ENCODE peak calls at places on chromosomes 3 and 15, in seven cellular contexts. One of them, this sample, is unnamed.

GRCh38 chr15:75573001-75573400 is 6.1 kb downstream of the PTPN9 start:
- DNase-seq in Daoy: peak
- DNase-seq in NCI-H1105: no peak
- DNase-seq in GM13976: no peak
- DNase-seq in T1000: no peak
- DNase-seq in T47D: peak
- DNase-seq in stimulated activated CD4-positive, alpha-beta T cell treated with anti-CD3 and anti-CD28 coated beads, TNF-alpha, amount 100 ng/mL, for 4 hours: no peak
- DNase-seq in this sample: no peak

GRCh38 chr15:85027033-85027380 is 45.4 kb downstream of the PDE8A start:
- DNase-seq in Daoy: no peak
- DNase-seq in NCI-H1105: no peak
- DNase-seq in GM13976: no peak
- DNase-seq in T1000: no peak
- DNase-seq in T47D: no peak
- DNase-seq in stimulated activated CD4-positive, alpha-beta T cell treated with anti-CD3 and anti-CD28 coated beads, TNF-alpha, amount 100 ng/mL, for 4 hours: no peak
- DNase-seq in this sample: no peak

GRCh38 chr3:169812844-169813677 is at the start of the genes LRRC34 and LRRIQ4:
- DNase-seq in Daoy: peak
- DNase-seq in NCI-H1105: peak
- DNase-seq in GM13976: peak
- DNase-seq in T1000: no peak
- DNase-seq in T47D: no peak
- DNase-seq in stimulated activated CD4-positive, alpha-beta T cell treated with anti-CD3 and anti-CD28 coated beads, TNF-alpha, amount 100 ng/mL, for 4 hours: peak
- DNase-seq in this sample: peak

GRCh38 chr3:9247361-9248231 is 1.9 kb downstream of the SRGAP3 start:
- DNase-seq in Daoy: no peak
- DNase-seq in NCI-H1105: no peak
- DNase-seq in GM13976: no peak
- DNase-seq in T1000: no peak
- DNase-seq in T47D: peak
- DNase-seq in stimulated activated CD4-positive, alpha-beta T cell treated with anti-CD3 and anti-CD28 coated beads, TNF-alpha, amount 100 ng/mL, for 4 hours: no peak
- DNase-seq in this sample: no peak

GRCh38 chr3:128205616-128206015 is 52.3 kb downstream of the EEFSEC start:
- DNase-seq in Daoy: no peak
- DNase-seq in NCI-H1105: no peak
- DNase-seq in GM13976: no peak
- DNase-seq in T1000: no peak
- DNase-seq in T47D: no peak
- DNase-seq in stimulated activated CD4-positive, alpha-beta T cell treated with anti-CD3 and anti-CD28 coated beads, TNF-alpha, amount 100 ng/mL, for 4 hours: no peak
- DNase-seq in this sample: no peak

GRCh38 chr3:71582612-71583568 is 638 bp downstream of the FOXP1 start:
- DNase-seq in Daoy: peak
- DNase-seq in NCI-H1105: no peak
- DNase-seq in GM13976: peak
- DNase-seq in T1000: no peak
- DNase-seq in T47D: peak
- DNase-seq in stimulated activated CD4-positive, alpha-beta T cell treated with anti-CD3 and anti-CD28 coated beads, TNF-alpha, amount 100 ng/mL, for 4 hours: peak
- DNase-seq in this sample: no peak

GRCh38 chr15:98554272-98555172 is 93.8 kb upstream of the IGF1R start:
- DNase-seq in Daoy: no peak
- DNase-seq in NCI-H1105: no peak
- DNase-seq in GM13976: no peak
- DNase-seq in T1000: no peak
- DNase-seq in T47D: no peak
- DNase-seq in stimulated activated CD4-positive, alpha-beta T cell treated with anti-CD3 and anti-CD28 coated beads, TNF-alpha, amount 100 ng/mL, for 4 hours: no peak
- DNase-seq in this sample: no peak

GRCh38 chr3:71681224-71681668 is 44.0 kb downstream of the EIF4E3 start:
- DNase-seq in Daoy: peak
- DNase-seq in NCI-H1105: no peak
- DNase-seq in GM13976: no peak
- DNase-seq in T1000: no peak
- DNase-seq in T47D: peak
- DNase-seq in stimulated activated CD4-positive, alpha-beta T cell treated with anti-CD3 and anti-CD28 coated beads, TNF-alpha, amount 100 ng/mL, for 4 hours: no peak
- DNase-seq in this sample: no peak

GRCh38 chr3:194042947-194043346 is 93.0 kb upstream of the HES1 start:
- DNase-seq in Daoy: peak
- DNase-seq in NCI-H1105: no peak
- DNase-seq in GM13976: no peak
- DNase-seq in T1000: no peak
- DNase-seq in T47D: no peak
- DNase-seq in stimulated activated CD4-positive, alpha-beta T cell treated with anti-CD3 and anti-CD28 coated beads, TNF-alpha, amount 100 ng/mL, for 4 hours: no peak
- DNase-seq in this sample: no peak

GRCh38 chr3:127413318-127413673 is 125.5 kb upstream of the PRR20G start:
- DNase-seq in Daoy: no peak
- DNase-seq in NCI-H1105: no peak
- DNase-seq in GM13976: no peak
- DNase-seq in T1000: no peak
- DNase-seq in T47D: no peak
- DNase-seq in stimulated activated CD4-positive, alpha-beta T cell treated with anti-CD3 and anti-CD28 coated beads, TNF-alpha, amount 100 ng/mL, for 4 hours: no peak
- DNase-seq in this sample: no peak

GRCh38 chr15:101269479-101270223 is 7.6 kb downstream of the SELENOS start:
- DNase-seq in Daoy: no peak
- DNase-seq in NCI-H1105: no peak
- DNase-seq in GM13976: no peak
- DNase-seq in T1000: no peak
- DNase-seq in T47D: peak
- DNase-seq in stimulated activated CD4-positive, alpha-beta T cell treated with anti-CD3 and anti-CD28 coated beads, TNF-alpha, amount 100 ng/mL, for 4 hours: no peak
- DNase-seq in this sample: no peak

GRCh38 chr3:175150812-175151411 is 291.8 kb downstream of the NAALADL2 start:
- DNase-seq in Daoy: peak
- DNase-seq in NCI-H1105: peak
- DNase-seq in GM13976: no peak
- DNase-seq in T1000: no peak
- DNase-seq in T47D: peak
- DNase-seq in stimulated activated CD4-positive, alpha-beta T cell treated with anti-CD3 and anti-CD28 coated beads, TNF-alpha, amount 100 ng/mL, for 4 hours: no peak
- DNase-seq in this sample: no peak

GRCh38 chr15:100276519-100276918 is 65.3 kb downstream of the ADAMTS17 start:
- DNase-seq in Daoy: no peak
- DNase-seq in NCI-H1105: no peak
- DNase-seq in GM13976: no peak
- DNase-seq in T1000: no peak
- DNase-seq in T47D: no peak
- DNase-seq in stimulated activated CD4-positive, alpha-beta T cell treated with anti-CD3 and anti-CD28 coated beads, TNF-alpha, amount 100 ng/mL, for 4 hours: no peak
- DNase-seq in this sample: no peak

GRCh38 chr3:41405466-41405865 is 206.2 kb downstream of the CTNNB1 start:
- DNase-seq in Daoy: peak
- DNase-seq in NCI-H1105: no peak
- DNase-seq in GM13976: no peak
- DNase-seq in T1000: no peak
- DNase-seq in T47D: no peak
- DNase-seq in stimulated activated CD4-positive, alpha-beta T cell treated with anti-CD3 and anti-CD28 coated beads, TNF-alpha, amount 100 ng/mL, for 4 hours: no peak
- DNase-seq in this sample: no peak

GRCh38 chr15:60766391-60767128 is 287.6 kb upstream of the ICE2 start:
- DNase-seq in Daoy: no peak
- DNase-seq in NCI-H1105: no peak
- DNase-seq in GM13976: no peak
- DNase-seq in T1000: no peak
- DNase-seq in T47D: no peak
- DNase-seq in stimulated activated CD4-positive, alpha-beta T cell treated with anti-CD3 and anti-CD28 coated beads, TNF-alpha, amount 100 ng/mL, for 4 hours: no peak
- DNase-seq in this sample: no peak

GRCh38 chr3:2454865-2455264 is 356.2 kb downstream of the CNTN4 start:
- DNase-seq in Daoy: no peak
- DNase-seq in NCI-H1105: no peak
- DNase-seq in GM13976: no peak
- DNase-seq in T1000: no peak
- DNase-seq in T47D: no peak
- DNase-seq in stimulated activated CD4-positive, alpha-beta T cell treated with anti-CD3 and anti-CD28 coated beads, TNF-alpha, amount 100 ng/mL, for 4 hours: no peak
- DNase-seq in this sample: no peak

GRCh38 chr15:52078876-52079700 is 33.5 kb downstream of the BCL2L10 start:
- DNase-seq in Daoy: peak
- DNase-seq in NCI-H1105: peak
- DNase-seq in GM13976: peak
- DNase-seq in T1000: no peak
- DNase-seq in T47D: peak
- DNase-seq in stimulated activated CD4-positive, alpha-beta T cell treated with anti-CD3 and anti-CD28 coated beads, TNF-alpha, amount 100 ng/mL, for 4 hours: peak
- DNase-seq in this sample: peak

GRCh38 chr15:85515212-85515611 is 134.8 kb downstream of the AKAP13 start:
- DNase-seq in Daoy: no peak
- DNase-seq in NCI-H1105: no peak
- DNase-seq in GM13976: no peak
- DNase-seq in T1000: no peak
- DNase-seq in T47D: no peak
- DNase-seq in stimulated activated CD4-positive, alpha-beta T cell treated with anti-CD3 and anti-CD28 coated beads, TNF-alpha, amount 100 ng/mL, for 4 hours: no peak
- DNase-seq in this sample: no peak

GRCh38 chr3:59836525-59836924 is 786.7 kb upstream of the CFAP20DC start:
- DNase-seq in Daoy: no peak
- DNase-seq in NCI-H1105: no peak
- DNase-seq in GM13976: no peak
- DNase-seq in T1000: no peak
- DNase-seq in T47D: no peak
- DNase-seq in stimulated activated CD4-positive, alpha-beta T cell treated with anti-CD3 and anti-CD28 coated beads, TNF-alpha, amount 100 ng/mL, for 4 hours: no peak
- DNase-seq in this sample: no peak

GRCh38 chr3:114939920-114940319 is 207.2 kb downstream of the ZBTB20 start:
- DNase-seq in Daoy: no peak
- DNase-seq in NCI-H1105: no peak
- DNase-seq in GM13976: no peak
- DNase-seq in T1000: no peak
- DNase-seq in T47D: no peak
- DNase-seq in stimulated activated CD4-positive, alpha-beta T cell treated with anti-CD3 and anti-CD28 coated beads, TNF-alpha, amount 100 ng/mL, for 4 hours: no peak
- DNase-seq in this sample: no peak

GRCh38 chr3:14319654-14320182 is 82.7 kb upstream of the SLC6A6 start:
- DNase-seq in Daoy: peak
- DNase-seq in NCI-H1105: no peak
- DNase-seq in GM13976: peak
- DNase-seq in T1000: peak
- DNase-seq in T47D: peak
- DNase-seq in stimulated activated CD4-positive, alpha-beta T cell treated with anti-CD3 and anti-CD28 coated beads, TNF-alpha, amount 100 ng/mL, for 4 hours: no peak
- DNase-seq in this sample: no peak

GRCh38 chr15:40894689-40895308 is 549 bp downstream of the VPS18 start:
- DNase-seq in Daoy: peak
- DNase-seq in NCI-H1105: no peak
- DNase-seq in GM13976: peak
- DNase-seq in T1000: peak
- DNase-seq in T47D: peak
- DNase-seq in stimulated activated CD4-positive, alpha-beta T cell treated with anti-CD3 and anti-CD28 coated beads, TNF-alpha, amount 100 ng/mL, for 4 hours: no peak
- DNase-seq in this sample: no peak

GRCh38 chr3:170622369-170623159 is 36.7 kb upstream of the SLC7A14 start:
- DNase-seq in Daoy: peak
- DNase-seq in NCI-H1105: no peak
- DNase-seq in GM13976: no peak
- DNase-seq in T1000: no peak
- DNase-seq in T47D: no peak
- DNase-seq in stimulated activated CD4-positive, alpha-beta T cell treated with anti-CD3 and anti-CD28 coated beads, TNF-alpha, amount 100 ng/mL, for 4 hours: no peak
- DNase-seq in this sample: no peak

GRCh38 chr3:18499256-18499655 is 74.1 kb upstream of the SATB1 start:
- DNase-seq in Daoy: no peak
- DNase-seq in NCI-H1105: no peak
- DNase-seq in GM13976: no peak
- DNase-seq in T1000: no peak
- DNase-seq in T47D: no peak
- DNase-seq in stimulated activated CD4-positive, alpha-beta T cell treated with anti-CD3 and anti-CD28 coated beads, TNF-alpha, amount 100 ng/mL, for 4 hours: no peak
- DNase-seq in this sample: no peak

GRCh38 chr15:44319385-44319784 is 30.9 kb downstream of the GOLM2 start:
- DNase-seq in Daoy: no peak
- DNase-seq in NCI-H1105: no peak
- DNase-seq in GM13976: peak
- DNase-seq in T1000: no peak
- DNase-seq in T47D: no peak
- DNase-seq in stimulated activated CD4-positive, alpha-beta T cell treated with anti-CD3 and anti-CD28 coated beads, TNF-alpha, amount 100 ng/mL, for 4 hours: no peak
- DNase-seq in this sample: no peak

GRCh38 chr15:75366163-75366562 is 2.2 kb downstream of the MAN2C1 start:
- DNase-seq in Daoy: no peak
- DNase-seq in NCI-H1105: no peak
- DNase-seq in GM13976: no peak
- DNase-seq in T1000: no peak
- DNase-seq in T47D: no peak
- DNase-seq in stimulated activated CD4-positive, alpha-beta T cell treated with anti-CD3 and anti-CD28 coated beads, TNF-alpha, amount 100 ng/mL, for 4 hours: no peak
- DNase-seq in this sample: no peak

GRCh38 chr3:119669906-119670570 is 7.2 kb downstream of the COX17 start:
- DNase-seq in Daoy: no peak
- DNase-seq in NCI-H1105: no peak
- DNase-seq in GM13976: no peak
- DNase-seq in T1000: no peak
- DNase-seq in T47D: no peak
- DNase-seq in stimulated activated CD4-positive, alpha-beta T cell treated with anti-CD3 and anti-CD28 coated beads, TNF-alpha, amount 100 ng/mL, for 4 hours: no peak
- DNase-seq in this sample: no peak

GRCh38 chr3:32522682-32523081 is 20.0 kb upstream of the CMTM6 start:
- DNase-seq in Daoy: no peak
- DNase-seq in NCI-H1105: no peak
- DNase-seq in GM13976: no peak
- DNase-seq in T1000: no peak
- DNase-seq in T47D: no peak
- DNase-seq in stimulated activated CD4-positive, alpha-beta T cell treated with anti-CD3 and anti-CD28 coated beads, TNF-alpha, amount 100 ng/mL, for 4 hours: no peak
- DNase-seq in this sample: no peak

GRCh38 chr3:28912120-28912885 is 368.6 kb upstream of the RBMS3 start:
- DNase-seq in Daoy: peak
- DNase-seq in NCI-H1105: no peak
- DNase-seq in GM13976: no peak
- DNase-seq in T1000: no peak
- DNase-seq in T47D: no peak
- DNase-seq in stimulated activated CD4-positive, alpha-beta T cell treated with anti-CD3 and anti-CD28 coated beads, TNF-alpha, amount 100 ng/mL, for 4 hours: no peak
- DNase-seq in this sample: no peak

GRCh38 chr3:58839187-58839586 is 172.6 kb upstream of the FAM3D start:
- DNase-seq in Daoy: no peak
- DNase-seq in NCI-H1105: no peak
- DNase-seq in GM13976: no peak
- DNase-seq in T1000: no peak
- DNase-seq in T47D: no peak
- DNase-seq in stimulated activated CD4-positive, alpha-beta T cell treated with anti-CD3 and anti-CD28 coated beads, TNF-alpha, amount 100 ng/mL, for 4 hours: no peak
- DNase-seq in this sample: no peak

GRCh38 chr15:87326274-87326673 is 930.3 kb downstream of the NTRK3 start:
- DNase-seq in Daoy: peak
- DNase-seq in NCI-H1105: no peak
- DNase-seq in GM13976: no peak
- DNase-seq in T1000: no peak
- DNase-seq in T47D: no peak
- DNase-seq in stimulated activated CD4-positive, alpha-beta T cell treated with anti-CD3 and anti-CD28 coated beads, TNF-alpha, amount 100 ng/mL, for 4 hours: no peak
- DNase-seq in this sample: no peak

GRCh38 chr3:170420307-170420821 is 1.7 kb downstream of the CLDN11 start:
- DNase-seq in Daoy: no peak
- DNase-seq in NCI-H1105: no peak
- DNase-seq in GM13976: no peak
- DNase-seq in T1000: no peak
- DNase-seq in T47D: no peak
- DNase-seq in stimulated activated CD4-positive, alpha-beta T cell treated with anti-CD3 and anti-CD28 coated beads, TNF-alpha, amount 100 ng/mL, for 4 hours: no peak
- DNase-seq in this sample: no peak

GRCh38 chr15:39828374-39828931 is 45.8 kb upstream of the FSIP1 start:
- DNase-seq in Daoy: peak
- DNase-seq in NCI-H1105: peak
- DNase-seq in GM13976: no peak
- DNase-seq in T1000: no peak
- DNase-seq in T47D: peak
- DNase-seq in stimulated activated CD4-positive, alpha-beta T cell treated with anti-CD3 and anti-CD28 coated beads, TNF-alpha, amount 100 ng/mL, for 4 hours: no peak
- DNase-seq in this sample: no peak

GRCh38 chr3:25339220-25339619 is 88.8 kb upstream of the RARB start:
- DNase-seq in Daoy: peak
- DNase-seq in NCI-H1105: no peak
- DNase-seq in GM13976: no peak
- DNase-seq in T1000: no peak
- DNase-seq in T47D: no peak
- DNase-seq in stimulated activated CD4-positive, alpha-beta T cell treated with anti-CD3 and anti-CD28 coated beads, TNF-alpha, amount 100 ng/mL, for 4 hours: no peak
- DNase-seq in this sample: no peak

GRCh38 chr15:78570710-78571109 is 5.4 kb downstream of the CHRNA5 start:
- DNase-seq in Daoy: no peak
- DNase-seq in NCI-H1105: no peak
- DNase-seq in GM13976: no peak
- DNase-seq in T1000: no peak
- DNase-seq in T47D: peak
- DNase-seq in stimulated activated CD4-positive, alpha-beta T cell treated with anti-CD3 and anti-CD28 coated beads, TNF-alpha, amount 100 ng/mL, for 4 hours: no peak
- DNase-seq in this sample: no peak

GRCh38 chr3:13650210-13651056 is 101.5 kb downstream of the FBLN2 start:
- DNase-seq in Daoy: peak
- DNase-seq in NCI-H1105: no peak
- DNase-seq in GM13976: peak
- DNase-seq in T1000: peak
- DNase-seq in T47D: peak
- DNase-seq in stimulated activated CD4-positive, alpha-beta T cell treated with anti-CD3 and anti-CD28 coated beads, TNF-alpha, amount 100 ng/mL, for 4 hours: peak
- DNase-seq in this sample: peak

GRCh38 chr15:70127288-70127746 is 29.6 kb upstream of the TLE3 start:
- DNase-seq in Daoy: peak
- DNase-seq in NCI-H1105: no peak
- DNase-seq in GM13976: no peak
- DNase-seq in T1000: peak
- DNase-seq in T47D: peak
- DNase-seq in stimulated activated CD4-positive, alpha-beta T cell treated with anti-CD3 and anti-CD28 coated beads, TNF-alpha, amount 100 ng/mL, for 4 hours: no peak
- DNase-seq in this sample: no peak

This sample was measured in stimulated activated CD8-positive, alpha-beta memory T cell treated with anti-CD3 and anti-CD28 coated beads, Interleukin-7, amount 100 ng/mL, for 1 hour.